ENCODE peak calls at places on chromosomes 13 and 19, in ten cellular contexts. V is fibroblast of lung; X is psoas muscle; H is ovary; E is endodermal cell; M is Peyer's patch; A is dorsolateral prefrontal cortex; C is SJSA1; Z is naive thymus-derived CD4-positive, alpha-beta T cell; J is trophoblast cell. B is an unnamed sample.

GRCh38 chr13:95771950-95772349 is 95.0 kb downstream of the DNAJC3 start:
- DNase-seq in V (no peak), X (no peak), H (no peak), E (no peak), M (no peak), A (no peak), C (no peak), Z (no peak), J (no peak), B (no peak)

GRCh38 chr19:54952591-54953344 is 5.4 kb upstream of the NLRP7 start:
- DNase-seq in V (peak), X (no peak), H (no peak), E (peak), M (no peak), A (peak), C (peak), Z (no peak), J (peak), B (no peak)

GRCh38 chr13:51452391-51453307 is at the start of gene INTS6:
- DNase-seq in V (peak), X (peak), H (peak), E (peak), M (peak), A (peak), C (peak), Z (peak), J (peak), B (peak)

GRCh38 chr13:95298971-95299627 is 2.2 kb downstream of the ABCC4 start:
- DNase-seq in V (peak), X (no peak), H (no peak), E (no peak), M (no peak), A (no peak), C (peak), Z (no peak), J (peak), B (no peak)

GRCh38 chr13:65112123-65113075 is 2117.7 kb downstream of the PCDH9 start:
- DNase-seq in V (peak), X (no peak), H (no peak), E (no peak), M (no peak), A (no peak), C (peak), Z (no peak), J (peak), B (no peak)

GRCh38 chr13:35768551-35768950 is 292.1 kb upstream of the MAB21L1 start:
- DNase-seq in V (peak), X (no peak), H (no peak), E (no peak), M (no peak), A (no peak), C (peak), Z (no peak), J (peak), B (no peak)

GRCh38 chr13:67192751-67193150 is 37.4 kb downstream of the PCDH9 start:
- DNase-seq in V (no peak), X (no peak), H (no peak), E (no peak), M (no peak), A (no peak), C (no peak), Z (no peak), J (no peak), B (no peak)

GRCh38 chr13:35906636-35907035 is 224.5 kb downstream of the DCLK1 start:
- DNase-seq in V (no peak), X (no peak), H (no peak), E (no peak), M (no peak), A (no peak), C (no peak), Z (no peak), J (no peak), B (no peak)

GRCh38 chr13:35909837-35910236 is 221.3 kb downstream of the DCLK1 start:
- DNase-seq in V (no peak), X (no peak), H (no peak), E (no peak), M (no peak), A (no peak), C (no peak), Z (no peak), J (no peak), B (no peak)

GRCh38 chr13:31072041-31072440 is 89.7 kb downstream of the HSPH1 start:
- DNase-seq in V (peak), X (no peak), H (no peak), E (no peak), M (no peak), A (no peak), C (no peak), Z (no peak), J (no peak), B (no peak)

GRCh38 chr13:103883152-103883551 is 816.9 kb upstream of the SLC10A2 start:
- DNase-seq in V (peak), X (peak), H (peak), E (peak), M (peak), A (peak), C (peak), Z (no peak), J (peak), B (peak)

GRCh38 chr13:104086759-104087158 is 1020.5 kb upstream of the SLC10A2 start:
- DNase-seq in V (peak), X (no peak), H (no peak), E (no peak), M (no peak), A (no peak), C (no peak), Z (no peak), J (peak), B (no peak)

GRCh38 chr19:343941-344624 is 513 bp downstream of the MIER2 start:
- DNase-seq in V (peak), X (peak), H (peak), E (peak), M (no peak), A (peak), C (peak), Z (no peak), J (peak), B (no peak)

GRCh38 chr19:41702208-41702651 is 6.2 kb upstream of the CEACAM5 start:
- DNase-seq in V (peak), X (no peak), H (no peak), E (peak), M (no peak), A (no peak), C (no peak), Z (no peak), J (peak), B (no peak)

GRCh38 chr13:109100705-109101104 is 471.3 kb downstream of the MYO16 start:
- DNase-seq in V (peak), X (no peak), H (no peak), E (no peak), M (no peak), A (no peak), C (no peak), Z (no peak), J (peak), B (no peak)

GRCh38 chr13:18993884-18994660 is 187.6 kb downstream of the TUBA3C start:
- DNase-seq in V (no peak), X (peak), H (no peak), E (no peak), M (no peak), A (no peak), C (no peak), Z (no peak), J (peak), B (no peak)

GRCh38 chr13:60282708-60283107 is 114.3 kb upstream of the TDRD3 start:
- DNase-seq in V (no peak), X (no peak), H (no peak), E (no peak), M (no peak), A (no peak), C (no peak), Z (no peak), J (no peak), B (no peak)

GRCh38 chr13:29081036-29081435 is 260.9 kb downstream of the MTUS2 start:
- DNase-seq in V (no peak), X (no peak), H (no peak), E (no peak), M (no peak), A (no peak), C (no peak), Z (no peak), J (no peak), B (no peak)

GRCh38 chr13:93260591-93260990 is 34.0 kb downstream of the GPC6 start:
- DNase-seq in V (peak), X (no peak), H (no peak), E (no peak), M (no peak), A (no peak), C (no peak), Z (no peak), J (no peak), B (no peak)

GRCh38 chr13:60379837-60380236 is 17.2 kb upstream of the TDRD3 start:
- DNase-seq in V (no peak), X (no peak), H (no peak), E (no peak), M (no peak), A (no peak), C (no peak), Z (no peak), J (no peak), B (no peak)

GRCh38 chr13:106299616-106300015 is 235.8 kb downstream of the EFNB2 start:
- DNase-seq in V (peak), X (no peak), H (no peak), E (no peak), M (no peak), A (no peak), C (no peak), Z (no peak), J (no peak), B (no peak)

GRCh38 chr19:4493104-4493928 is 21.2 kb downstream of the HDGFL2 start:
- DNase-seq in V (no peak), X (no peak), H (no peak), E (no peak), M (no peak), A (no peak), C (no peak), Z (no peak), J (no peak), B (no peak)

GRCh38 chr13:50403311-50403710 is 388.1 kb downstream of the KCNRG start:
- DNase-seq in V (no peak), X (no peak), H (no peak), E (no peak), M (no peak), A (no peak), C (no peak), Z (no peak), J (no peak), B (no peak)

GRCh38 chr13:80263745-80264513 is 77.0 kb downstream of the SPRY2 start:
- DNase-seq in V (no peak), X (no peak), H (no peak), E (no peak), M (no peak), A (no peak), C (no peak), Z (no peak), J (no peak), B (no peak)

GRCh38 chr13:45337395-45337794 is 3.6 kb downstream of the TPT1 start:
- DNase-seq in V (no peak), X (no peak), H (no peak), E (no peak), M (no peak), A (no peak), C (no peak), Z (no peak), J (no peak), B (no peak)

GRCh38 chr13:112726018-112726767 is 36.4 kb downstream of the ATP11A start:
- DNase-seq in V (no peak), X (no peak), H (no peak), E (peak), M (peak), A (no peak), C (no peak), Z (no peak), J (no peak), B (no peak)

GRCh38 chr19:6100284-6100915 is 9.9 kb downstream of the RFX2 start:
- DNase-seq in V (no peak), X (peak), H (no peak), E (no peak), M (no peak), A (no peak), C (no peak), Z (peak), J (no peak), B (no peak)

GRCh38 chr13:78102121-78102677 is 183.6 kb upstream of the EDNRB start:
- DNase-seq in V (peak), X (peak), H (no peak), E (no peak), M (no peak), A (no peak), C (no peak), Z (no peak), J (peak), B (no peak)

GRCh38 chr13:44158055-44158655 is 215.5 kb upstream of the SERP2 start:
- DNase-seq in V (no peak), X (peak), H (no peak), E (no peak), M (no peak), A (no peak), C (no peak), Z (no peak), J (peak), B (no peak)

GRCh38 chr19:50969413-50969760 is at the start of gene KLK6:
- DNase-seq in V (no peak), X (no peak), H (no peak), E (peak), M (no peak), A (peak), C (no peak), Z (no peak), J (no peak), B (no peak)

GRCh38 chr19:1400281-1401137 is 833 bp downstream of the GAMT start:
- DNase-seq in V (no peak), X (peak), H (no peak), E (no peak), M (no peak), A (no peak), C (peak), Z (no peak), J (peak), B (no peak)

GRCh38 chr13:28047784-28048388 is 52.5 kb downstream of the FLT3 start:
- DNase-seq in V (peak), X (no peak), H (no peak), E (no peak), M (no peak), A (no peak), C (no peak), Z (no peak), J (no peak), B (peak)

GRCh38 chr19:30745476-30745985 is 373.3 kb downstream of the ZNF536 start:
- DNase-seq in V (no peak), X (no peak), H (no peak), E (no peak), M (no peak), A (no peak), C (no peak), Z (no peak), J (no peak), B (no peak)
- H3K27ac ChIP-seq in V (no peak), X (no peak), H (no peak), E (no peak), M (no peak), A (no peak), C (no peak), Z (no peak), J (no peak), B (no peak)

GRCh38 chr13:33510350-33510749 is 224.8 kb upstream of the STARD13 start:
- DNase-seq in V (no peak), X (no peak), H (no peak), E (no peak), M (no peak), A (no peak), C (no peak), Z (no peak), J (no peak), B (no peak)
- H3K27ac ChIP-seq in V (no peak), X (peak), H (no peak), E (no peak), M (peak), A (peak), C (no peak), Z (no peak), J (no peak), B (peak)

GRCh38 chr19:48444129-48444932 is 1.5 kb upstream of the GRWD1 start:
- DNase-seq in V (no peak), X (no peak), H (peak), E (peak), M (no peak), A (no peak), C (no peak), Z (no peak), J (no peak), B (no peak)
- H3K27ac ChIP-seq in V (no peak), X (peak), H (no peak), E (no peak), M (no peak), A (peak), C (no peak), Z (peak), J (peak), B (peak)

GRCh38 chr19:45901432-45901903 is 945 bp downstream of the MYPOP start:
- DNase-seq in V (peak), X (peak), H (peak), E (peak), M (no peak), A (no peak), C (no peak), Z (no peak), J (peak), B (no peak)

GRCh38 chr19:45901912-45902650 is at the start of gene MYPOP:
- DNase-seq in V (no peak), X (no peak), H (peak), E (peak), M (no peak), A (no peak), C (peak), Z (no peak), J (no peak), B (no peak)

GRCh38 chr19:45899919-45900589 is 2.4 kb downstream of the MYPOP start:
- DNase-seq in V (no peak), X (no peak), H (no peak), E (no peak), M (no peak), A (no peak), C (no peak), Z (no peak), J (no peak), B (no peak)

GRCh38 chr19:45899253-45899652 is 3.2 kb downstream of the MYPOP start:
- DNase-seq in V (no peak), X (no peak), H (no peak), E (no peak), M (no peak), A (no peak), C (no peak), Z (no peak), J (no peak), B (no peak)

GRCh38 chr19:45900661-45901431 is 1.6 kb downstream of the MYPOP start:
- DNase-seq in V (no peak), X (no peak), H (no peak), E (peak), M (no peak), A (no peak), C (no peak), Z (no peak), J (peak), B (no peak)
- H3K27ac ChIP-seq in V (no peak), X (peak), H (no peak), E (no peak), M (no peak), A (peak), C (no peak), Z (no peak), J (no peak), B (no peak)

GRCh38 chr13:40453666-40454030 is 212.8 kb downstream of the FOXO1 start:
- DNase-seq in V (no peak), X (no peak), H (no peak), E (no peak), M (no peak), A (no peak), C (no peak), Z (no peak), J (peak), B (peak)
- H3K27ac ChIP-seq in V (no peak), X (no peak), H (no peak), E (no peak), M (no peak), A (no peak), C (no peak), Z (no peak), J (peak), B (peak)

DNA sequence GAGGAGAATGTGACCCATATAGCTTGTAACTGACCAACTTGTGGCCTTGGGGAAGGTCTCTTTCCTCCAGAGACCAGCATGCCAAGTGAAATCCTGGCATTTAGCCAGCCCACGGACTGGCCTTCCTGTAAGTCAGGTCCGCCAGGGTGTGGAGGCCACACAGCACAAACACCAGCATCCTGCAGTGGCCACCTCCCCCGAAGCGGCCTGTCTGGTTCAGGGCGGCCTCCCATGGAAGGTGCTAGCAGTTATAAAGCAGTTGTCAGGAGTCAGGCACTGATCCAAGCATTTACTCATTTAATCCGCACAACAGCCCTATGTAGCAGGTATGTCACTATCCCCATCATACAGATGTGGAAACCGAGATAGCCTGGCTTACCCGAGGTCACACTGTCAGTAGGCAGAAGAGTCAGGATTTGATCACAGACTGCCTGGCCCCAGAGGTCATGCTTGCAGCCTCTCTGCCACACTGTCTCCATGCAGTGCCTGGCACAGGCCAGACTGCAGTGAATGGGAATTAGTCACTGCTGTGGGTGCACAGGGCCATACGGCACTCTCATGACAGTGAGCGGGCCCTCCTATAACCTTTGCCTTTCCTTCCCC is 36.7 kb downstream of the CAPN12 start:
- DNase-seq in V (peak), X (peak), H (no peak), E (no peak), M (no peak), A (no peak), C (no peak), Z (no peak), J (peak), B (no peak)
- H3K27ac ChIP-seq in V (peak), X (peak), H (no peak), E (no peak), M (peak), A (peak), C (no peak), Z (no peak), J (no peak), B (peak)

GRCh38 chr13:90896022-90896421 is 451.5 kb upstream of the MIR17HG start:
- DNase-seq in V (no peak), X (no peak), H (no peak), E (no peak), M (no peak), A (no peak), C (no peak), Z (no peak), J (no peak), B (no peak)
- H3K27ac ChIP-seq in V (no peak), X (no peak), H (no peak), E (no peak), M (no peak), A (no peak), C (no peak), Z (no peak), J (no peak), B (no peak)

GRCh38 chr19:10624585-10624984 is 768 bp upstream of the SLC44A2 start:
- DNase-seq in V (no peak), X (no peak), H (no peak), E (no peak), M (no peak), A (no peak), C (no peak), Z (peak), J (no peak), B (no peak)
- H3K27ac ChIP-seq in V (no peak), X (peak), H (no peak), E (peak), M (peak), A (peak), C (no peak), Z (peak), J (peak), B (peak)

GRCh38 chr19:13849277-13849676 is 27.7 kb upstream of the NANOS3 start:
- DNase-seq in V (no peak), X (no peak), H (peak), E (no peak), M (no peak), A (no peak), C (no peak), Z (no peak), J (no peak), B (no peak)
- H3K27ac ChIP-seq in V (peak), X (peak), H (peak), E (no peak), M (peak), A (peak), C (no peak), Z (no peak), J (peak), B (peak)

B was measured in epithelial cell of prostate.